ENCODE peak calls at places on chromosomes 5 and 9, in nine cellular contexts. One of them, this sample, is unnamed.

GRCh38 chr9:86185872-86186271 is 73.6 kb downstream of the C9orf153 start:
- DNase-seq in amniotic epithelial cell: no peak
- DNase-seq in stomach: no peak
- DNase-seq in substantia nigra: no peak
- DNase-seq in stimulated activated CD8-positive, alpha-beta memory T cell treated with anti-CD3 and anti-CD28 coated beads, Interleukin-15, amount 100 ng/mL, for 4 hours: no peak
- DNase-seq in EH: peak
- DNase-seq in activated T-cell treated with anti-CD3 and anti-CD28 coated beads, Interleukin-2, amount 50 U/mL, for 72 hours: no peak
- DNase-seq in Calu3: no peak
- DNase-seq in astrocyte of the hippocampus: peak
- DNase-seq in this sample: no peak

GRCh38 chr5:68848086-68848485 is 245.7 kb upstream of the SLC30A5 start:
- DNase-seq in astrocyte of the hippocampus: peak
- DNase-seq in stomach: no peak
- DNase-seq in substantia nigra: no peak
- DNase-seq in amniotic epithelial cell: no peak
- DNase-seq in activated T-cell treated with anti-CD3 and anti-CD28 coated beads, Interleukin-2, amount 50 U/mL, for 72 hours: no peak
- DNase-seq in Calu3: no peak
- DNase-seq in EH: peak
- DNase-seq in stimulated activated CD8-positive, alpha-beta memory T cell treated with anti-CD3 and anti-CD28 coated beads, Interleukin-15, amount 100 ng/mL, for 4 hours: no peak
- DNase-seq in this sample: no peak

GRCh38 chr5:124754206-124754927 is 7.9 kb upstream of the ZNF608 start:
- DNase-seq in amniotic epithelial cell: no peak
- DNase-seq in astrocyte of the hippocampus: no peak
- DNase-seq in substantia nigra: no peak
- DNase-seq in activated T-cell treated with anti-CD3 and anti-CD28 coated beads, Interleukin-2, amount 50 U/mL, for 72 hours: no peak
- DNase-seq in stomach: no peak
- DNase-seq in Calu3: no peak
- DNase-seq in stimulated activated CD8-positive, alpha-beta memory T cell treated with anti-CD3 and anti-CD28 coated beads, Interleukin-15, amount 100 ng/mL, for 4 hours: no peak
- DNase-seq in EH: no peak
- DNase-seq in this sample: no peak

GRCh38 chr5:67031689-67032088 is 164.9 kb downstream of the CD180 start:
- DNase-seq in EH: no peak
- DNase-seq in stomach: no peak
- DNase-seq in amniotic epithelial cell: no peak
- DNase-seq in stimulated activated CD8-positive, alpha-beta memory T cell treated with anti-CD3 and anti-CD28 coated beads, Interleukin-15, amount 100 ng/mL, for 4 hours: no peak
- DNase-seq in activated T-cell treated with anti-CD3 and anti-CD28 coated beads, Interleukin-2, amount 50 U/mL, for 72 hours: peak
- DNase-seq in substantia nigra: no peak
- DNase-seq in Calu3: no peak
- DNase-seq in astrocyte of the hippocampus: no peak
- DNase-seq in this sample: no peak

GRCh38 chr5:132481243-132482211 is 9.0 kb downstream of the IRF1 start:
- DNase-seq in activated T-cell treated with anti-CD3 and anti-CD28 coated beads, Interleukin-2, amount 50 U/mL, for 72 hours: no peak
- DNase-seq in astrocyte of the hippocampus: no peak
- DNase-seq in stomach: no peak
- DNase-seq in amniotic epithelial cell: no peak
- DNase-seq in stimulated activated CD8-positive, alpha-beta memory T cell treated with anti-CD3 and anti-CD28 coated beads, Interleukin-15, amount 100 ng/mL, for 4 hours: no peak
- DNase-seq in EH: no peak
- DNase-seq in substantia nigra: no peak
- DNase-seq in Calu3: no peak
- DNase-seq in this sample: no peak

GRCh38 chr9:98173181-98173580 is 19.3 kb downstream of the CORO2A start:
- DNase-seq in Calu3: no peak
- DNase-seq in activated T-cell treated with anti-CD3 and anti-CD28 coated beads, Interleukin-2, amount 50 U/mL, for 72 hours: no peak
- DNase-seq in astrocyte of the hippocampus: no peak
- DNase-seq in stimulated activated CD8-positive, alpha-beta memory T cell treated with anti-CD3 and anti-CD28 coated beads, Interleukin-15, amount 100 ng/mL, for 4 hours: no peak
- DNase-seq in stomach: no peak
- DNase-seq in amniotic epithelial cell: no peak
- DNase-seq in EH: no peak
- DNase-seq in substantia nigra: no peak
- DNase-seq in this sample: no peak

GRCh38 chr9:105296889-105297288 is 52.4 kb downstream of the SLC44A1 start:
- DNase-seq in activated T-cell treated with anti-CD3 and anti-CD28 coated beads, Interleukin-2, amount 50 U/mL, for 72 hours: no peak
- DNase-seq in stomach: no peak
- DNase-seq in Calu3: peak
- DNase-seq in substantia nigra: no peak
- DNase-seq in amniotic epithelial cell: peak
- DNase-seq in astrocyte of the hippocampus: peak
- DNase-seq in stimulated activated CD8-positive, alpha-beta memory T cell treated with anti-CD3 and anti-CD28 coated beads, Interleukin-15, amount 100 ng/mL, for 4 hours: no peak
- DNase-seq in EH: peak
- DNase-seq in this sample: peak

GRCh38 chr9:35801328-35802128 is 10.1 kb downstream of the NPR2 start:
- DNase-seq in astrocyte of the hippocampus: no peak
- DNase-seq in EH: no peak
- DNase-seq in Calu3: no peak
- DNase-seq in stomach: no peak
- DNase-seq in stimulated activated CD8-positive, alpha-beta memory T cell treated with anti-CD3 and anti-CD28 coated beads, Interleukin-15, amount 100 ng/mL, for 4 hours: no peak
- DNase-seq in amniotic epithelial cell: no peak
- DNase-seq in substantia nigra: no peak
- DNase-seq in activated T-cell treated with anti-CD3 and anti-CD28 coated beads, Interleukin-2, amount 50 U/mL, for 72 hours: no peak
- DNase-seq in this sample: no peak

GRCh38 chr9:136340356-136341041 is 13.2 kb downstream of the GPSM1 start:
- DNase-seq in amniotic epithelial cell: no peak
- DNase-seq in stomach: no peak
- DNase-seq in astrocyte of the hippocampus: no peak
- DNase-seq in activated T-cell treated with anti-CD3 and anti-CD28 coated beads, Interleukin-2, amount 50 U/mL, for 72 hours: no peak
- DNase-seq in stimulated activated CD8-positive, alpha-beta memory T cell treated with anti-CD3 and anti-CD28 coated beads, Interleukin-15, amount 100 ng/mL, for 4 hours: no peak
- DNase-seq in Calu3: no peak
- DNase-seq in substantia nigra: no peak
- DNase-seq in EH: no peak
- DNase-seq in this sample: no peak

GRCh38 chr5:82011761-82012160 is 39.9 kb downstream of the ATG10 start:
- DNase-seq in stimulated activated CD8-positive, alpha-beta memory T cell treated with anti-CD3 and anti-CD28 coated beads, Interleukin-15, amount 100 ng/mL, for 4 hours: no peak
- DNase-seq in EH: peak
- DNase-seq in amniotic epithelial cell: peak
- DNase-seq in astrocyte of the hippocampus: peak
- DNase-seq in substantia nigra: no peak
- DNase-seq in activated T-cell treated with anti-CD3 and anti-CD28 coated beads, Interleukin-2, amount 50 U/mL, for 72 hours: no peak
- DNase-seq in Calu3: no peak
- DNase-seq in stomach: no peak
- DNase-seq in this sample: no peak

GRCh38 chr9:109536859-109537258 is 38.8 kb upstream of the PTPN3 start:
- DNase-seq in stomach: no peak
- DNase-seq in stimulated activated CD8-positive, alpha-beta memory T cell treated with anti-CD3 and anti-CD28 coated beads, Interleukin-15, amount 100 ng/mL, for 4 hours: no peak
- DNase-seq in astrocyte of the hippocampus: no peak
- DNase-seq in Calu3: no peak
- DNase-seq in amniotic epithelial cell: no peak
- DNase-seq in substantia nigra: no peak
- DNase-seq in EH: no peak
- DNase-seq in activated T-cell treated with anti-CD3 and anti-CD28 coated beads, Interleukin-2, amount 50 U/mL, for 72 hours: no peak
- DNase-seq in this sample: no peak

GRCh38 chr9:22405869-22406659 is 40.6 kb upstream of the DMRTA1 start:
- DNase-seq in substantia nigra: no peak
- DNase-seq in amniotic epithelial cell: no peak
- DNase-seq in Calu3: no peak
- DNase-seq in astrocyte of the hippocampus: no peak
- DNase-seq in EH: no peak
- DNase-seq in activated T-cell treated with anti-CD3 and anti-CD28 coated beads, Interleukin-2, amount 50 U/mL, for 72 hours: no peak
- DNase-seq in stomach: no peak
- DNase-seq in stimulated activated CD8-positive, alpha-beta memory T cell treated with anti-CD3 and anti-CD28 coated beads, Interleukin-15, amount 100 ng/mL, for 4 hours: no peak
- DNase-seq in this sample: no peak

GRCh38 chr5:83467315-83468044 is 4.1 kb upstream of the VCAN start:
- DNase-seq in EH: peak
- DNase-seq in activated T-cell treated with anti-CD3 and anti-CD28 coated beads, Interleukin-2, amount 50 U/mL, for 72 hours: no peak
- DNase-seq in Calu3: no peak
- DNase-seq in astrocyte of the hippocampus: peak
- DNase-seq in substantia nigra: no peak
- DNase-seq in stomach: no peak
- DNase-seq in amniotic epithelial cell: no peak
- DNase-seq in stimulated activated CD8-positive, alpha-beta memory T cell treated with anti-CD3 and anti-CD28 coated beads, Interleukin-15, amount 100 ng/mL, for 4 hours: no peak
- DNase-seq in this sample: no peak

GRCh38 chr9:131781069-131781468 is 41.2 kb upstream of the RAPGEF1 start:
- DNase-seq in substantia nigra: no peak
- DNase-seq in activated T-cell treated with anti-CD3 and anti-CD28 coated beads, Interleukin-2, amount 50 U/mL, for 72 hours: no peak
- DNase-seq in astrocyte of the hippocampus: no peak
- DNase-seq in stimulated activated CD8-positive, alpha-beta memory T cell treated with anti-CD3 and anti-CD28 coated beads, Interleukin-15, amount 100 ng/mL, for 4 hours: no peak
- DNase-seq in Calu3: no peak
- DNase-seq in amniotic epithelial cell: peak
- DNase-seq in stomach: no peak
- DNase-seq in EH: no peak
- DNase-seq in this sample: no peak

GRCh38 chr9:112556497-112557085 is 70.0 kb downstream of the KIAA1958 start:
- DNase-seq in stimulated activated CD8-positive, alpha-beta memory T cell treated with anti-CD3 and anti-CD28 coated beads, Interleukin-15, amount 100 ng/mL, for 4 hours: no peak
- DNase-seq in EH: peak
- DNase-seq in activated T-cell treated with anti-CD3 and anti-CD28 coated beads, Interleukin-2, amount 50 U/mL, for 72 hours: no peak
- DNase-seq in substantia nigra: no peak
- DNase-seq in stomach: no peak
- DNase-seq in Calu3: no peak
- DNase-seq in amniotic epithelial cell: peak
- DNase-seq in astrocyte of the hippocampus: peak
- DNase-seq in this sample: peak

GRCh38 chr5:639253-639530 is 27.1 kb downstream of the CEP72 start:
- DNase-seq in Calu3: no peak
- DNase-seq in stimulated activated CD8-positive, alpha-beta memory T cell treated with anti-CD3 and anti-CD28 coated beads, Interleukin-15, amount 100 ng/mL, for 4 hours: no peak
- DNase-seq in astrocyte of the hippocampus: no peak
- DNase-seq in EH: no peak
- DNase-seq in substantia nigra: no peak
- DNase-seq in amniotic epithelial cell: no peak
- DNase-seq in stomach: no peak
- DNase-seq in activated T-cell treated with anti-CD3 and anti-CD28 coated beads, Interleukin-2, amount 50 U/mL, for 72 hours: no peak
- DNase-seq in this sample: no peak

GRCh38 chr5:127293373-127293772 is 2.8 kb downstream of the MEGF10 start:
- DNase-seq in amniotic epithelial cell: no peak
- DNase-seq in Calu3: no peak
- DNase-seq in activated T-cell treated with anti-CD3 and anti-CD28 coated beads, Interleukin-2, amount 50 U/mL, for 72 hours: no peak
- DNase-seq in stomach: no peak
- DNase-seq in stimulated activated CD8-positive, alpha-beta memory T cell treated with anti-CD3 and anti-CD28 coated beads, Interleukin-15, amount 100 ng/mL, for 4 hours: no peak
- DNase-seq in substantia nigra: no peak
- DNase-seq in EH: no peak
- DNase-seq in astrocyte of the hippocampus: no peak
- DNase-seq in this sample: no peak

GRCh38 chr5:44691811-44692210 is 116.9 kb upstream of the MRPS30 start:
- DNase-seq in stimulated activated CD8-positive, alpha-beta memory T cell treated with anti-CD3 and anti-CD28 coated beads, Interleukin-15, amount 100 ng/mL, for 4 hours: no peak
- DNase-seq in amniotic epithelial cell: peak
- DNase-seq in astrocyte of the hippocampus: no peak
- DNase-seq in activated T-cell treated with anti-CD3 and anti-CD28 coated beads, Interleukin-2, amount 50 U/mL, for 72 hours: no peak
- DNase-seq in stomach: no peak
- DNase-seq in Calu3: peak
- DNase-seq in substantia nigra: no peak
- DNase-seq in EH: no peak
- DNase-seq in this sample: peak

GRCh38 chr9:113963017-113963620 is 87.0 kb downstream of the ZNF618 start:
- DNase-seq in astrocyte of the hippocampus: no peak
- DNase-seq in EH: peak
- DNase-seq in activated T-cell treated with anti-CD3 and anti-CD28 coated beads, Interleukin-2, amount 50 U/mL, for 72 hours: peak
- DNase-seq in amniotic epithelial cell: peak
- DNase-seq in substantia nigra: peak
- DNase-seq in stimulated activated CD8-positive, alpha-beta memory T cell treated with anti-CD3 and anti-CD28 coated beads, Interleukin-15, amount 100 ng/mL, for 4 hours: no peak
- DNase-seq in stomach: peak
- DNase-seq in Calu3: peak
- DNase-seq in this sample: peak

GRCh38 chr5:84274585-84275468 is 109.9 kb downstream of the EDIL3 start:
- DNase-seq in EH: peak
- DNase-seq in astrocyte of the hippocampus: peak
- DNase-seq in substantia nigra: peak
- DNase-seq in Calu3: peak
- DNase-seq in amniotic epithelial cell: peak
- DNase-seq in activated T-cell treated with anti-CD3 and anti-CD28 coated beads, Interleukin-2, amount 50 U/mL, for 72 hours: peak
- DNase-seq in stimulated activated CD8-positive, alpha-beta memory T cell treated with anti-CD3 and anti-CD28 coated beads, Interleukin-15, amount 100 ng/mL, for 4 hours: no peak
- DNase-seq in stomach: peak
- DNase-seq in this sample: peak

GRCh38 chr9:102518324-102518723 is 476.8 kb upstream of the CYLC2 start:
- DNase-seq in astrocyte of the hippocampus: no peak
- DNase-seq in stomach: peak
- DNase-seq in activated T-cell treated with anti-CD3 and anti-CD28 coated beads, Interleukin-2, amount 50 U/mL, for 72 hours: no peak
- DNase-seq in amniotic epithelial cell: no peak
- DNase-seq in stimulated activated CD8-positive, alpha-beta memory T cell treated with anti-CD3 and anti-CD28 coated beads, Interleukin-15, amount 100 ng/mL, for 4 hours: no peak
- DNase-seq in EH: no peak
- DNase-seq in Calu3: no peak
- DNase-seq in substantia nigra: no peak
- DNase-seq in this sample: no peak

GRCh38 chr5:133698646-133699526 is 86.5 kb upstream of the FSTL4 start:
- DNase-seq in stimulated activated CD8-positive, alpha-beta memory T cell treated with anti-CD3 and anti-CD28 coated beads, Interleukin-15, amount 100 ng/mL, for 4 hours: no peak
- DNase-seq in stomach: no peak
- DNase-seq in EH: no peak
- DNase-seq in activated T-cell treated with anti-CD3 and anti-CD28 coated beads, Interleukin-2, amount 50 U/mL, for 72 hours: peak
- DNase-seq in astrocyte of the hippocampus: no peak
- DNase-seq in substantia nigra: no peak
- DNase-seq in amniotic epithelial cell: no peak
- DNase-seq in Calu3: no peak
- DNase-seq in this sample: no peak

GRCh38 chr9:32992596-32993238 is 8.7 kb downstream of the APTX start:
- DNase-seq in stimulated activated CD8-positive, alpha-beta memory T cell treated with anti-CD3 and anti-CD28 coated beads, Interleukin-15, amount 100 ng/mL, for 4 hours: no peak
- DNase-seq in activated T-cell treated with anti-CD3 and anti-CD28 coated beads, Interleukin-2, amount 50 U/mL, for 72 hours: no peak
- DNase-seq in stomach: no peak
- DNase-seq in astrocyte of the hippocampus: no peak
- DNase-seq in EH: no peak
- DNase-seq in amniotic epithelial cell: peak
- DNase-seq in Calu3: no peak
- DNase-seq in substantia nigra: no peak
- DNase-seq in this sample: no peak

This sample was measured in LoVo.